ENCODE peak calls at places on chromosomes 11 and 22, in five cellular contexts. S, Z, Q, A and T are unnamed samples.
A peak's percentile ranks its signal among the peaks of the same experiment; 100 is the strongest.

GRCh38 chr22:46350646-46351045 is 15.1 kb downstream of the TRMU start:
- DNase-seq in S (no peak), Z (no peak), Q (no peak), A (no peak), T (no peak)

GRCh38 chr11:33976351-33977199 is 75.0 kb upstream of the CAPRIN1 start:
- DNase-seq in S (no peak), Z (peak; percentile 73), Q (no peak), A (no peak), T (no peak)

GRCh38 chr11:115999437-115999836 is 495.2 kb upstream of the CADM1 start:
- DNase-seq in S (no peak), Z (no peak), Q (no peak), A (no peak), T (no peak)

GRCh38 chr11:102429691-102430090 is 22.9 kb downstream of the TMEM123 start:
- DNase-seq in S (no peak), Z (no peak), Q (no peak), A (no peak), T (no peak)

GRCh38 chr22:46430961-46431838 is 95.7 kb downstream of the TRMU start:
- DNase-seq in S (no peak), Z (no peak), Q (no peak), A (no peak), T (peak; percentile 76)

GRCh38 chr22:35312198-35313059 is 12.7 kb downstream of the TOM1 start:
- DNase-seq in S (no peak), Z (peak; percentile 63), Q (no peak), A (peak; percentile 78), T (peak; percentile 81)

GRCh38 chr11:24509114-24509513 is 12.3 kb downstream of the LUZP2 start:
- DNase-seq in S (no peak), Z (no peak), Q (no peak), A (no peak), T (no peak)

GRCh38 chr11:114953039-114953438 is 274.7 kb downstream of the NXPE2 start:
- DNase-seq in S (no peak), Z (no peak), Q (no peak), A (no peak), T (no peak)

GRCh38 chr11:74319139-74319538 is 7.7 kb upstream of the P4HA3 start:
- DNase-seq in S (no peak), Z (peak; percentile 84), Q (no peak), A (peak; percentile 87), T (no peak)

GRCh38 chr11:9277176-9277575 is 12.0 kb upstream of the DENND5A start:
- DNase-seq in S (no peak), Z (no peak), Q (no peak), A (no peak), T (no peak)

GRCh38 chr22:24039046-24039445 is 27.9 kb downstream of the CABIN1 start:
- DNase-seq in S (no peak), Z (no peak), Q (no peak), A (no peak), T (no peak)

GRCh38 chr11:102564110-102564509 is 33.6 kb upstream of the MMP7 start:
- DNase-seq in S (no peak), Z (no peak), Q (no peak), A (peak; percentile 75), T (no peak)

GRCh38 chr11:35947437-35947836 is 3.6 kb downstream of the LDLRAD3 start:
- DNase-seq in S (no peak), Z (no peak), Q (no peak), A (no peak), T (no peak)

GRCh38 chr11:15742626-15743243 is 613.6 kb downstream of the SOX6 start:
- DNase-seq in S (no peak), Z (no peak), Q (peak; percentile 63), A (peak; percentile 6), T (no peak)

GRCh38 chr11:134658481-134659080 is 246.5 kb upstream of the B3GAT1 start:
- DNase-seq in S (no peak), Z (no peak), Q (no peak), A (no peak), T (no peak)

GRCh38 chr11:27166130-27166529 is 125.5 kb downstream of the BBOX1 start:
- DNase-seq in S (no peak), Z (no peak), Q (no peak), A (no peak), T (no peak)